ENCODE peak calls at places on chromosomes 13 and 19, in eight cellular contexts. I is progenitor cell of endocrine pancreas, V is mucosa of descending colon, G is BJ, W is hepatocyte, N is Calu3, C is omental fat pad, P is tibial nerve. H is an unnamed sample.

GRCh38 chr19:10104665-10105221 is 1.4 kb upstream of the PPAN start:
- DNase-seq in I (no peak), V (no peak), G (no peak), W (no peak), N (no peak), C (no peak), P (no peak), H (peak; percentile 95)

GRCh38 chr13:95956589-95957148 is 96.5 kb downstream of the UGGT2 start:
- DNase-seq in I (no peak), V (no peak), G (no peak), W (no peak), N (no peak), C (no peak), P (no peak), H (no peak)

GRCh38 chr13:91690944-91691343 is 292.5 kb downstream of the GPC5 start:
- DNase-seq in I (no peak), V (no peak), G (no peak), W (no peak), N (no peak), C (no peak), P (no peak), H (no peak)

GRCh38 chr13:50080158-50080855 is 65.1 kb downstream of the KCNRG start:
- DNase-seq in I (no peak), V (peak; percentile 51), G (no peak), W (peak; percentile 43), N (no peak), C (no peak), P (peak; percentile 38), H (peak; percentile 39)

GRCh38 chr19:52992109-52993004 is 21.4 kb upstream of the ERVV-1 start:
- DNase-seq in I (peak; percentile 14), V (peak; percentile 54), G (no peak), W (peak; percentile 30), N (no peak), C (no peak), P (no peak), H (peak; percentile 7)

GRCh38 chr19:48149430-48149829 is 20.7 kb downstream of the LIG1 start:
- DNase-seq in I (no peak), V (no peak), G (no peak), W (no peak), N (no peak), C (no peak), P (no peak), H (no peak)

GRCh38 chr13:46480131-46480530 is 72.8 kb upstream of the LRCH1 start:
- DNase-seq in I (no peak), V (no peak), G (no peak), W (no peak), N (no peak), C (no peak), P (no peak), H (no peak)

GRCh38 chr19:33444993-33445751 is 71.7 kb downstream of the CEBPG start:
- DNase-seq in I (no peak), V (no peak), G (no peak), W (no peak), N (no peak), C (no peak), P (no peak), H (no peak)

GRCh38 chr13:78977311-78977710 is 318.4 kb upstream of the OBI1 start:
- DNase-seq in I (no peak), V (no peak), G (no peak), W (no peak), N (no peak), C (no peak), P (no peak), H (no peak)

GRCh38 chr19:13902993-13903555 is 2.8 kb downstream of the BRME1 start:
- DNase-seq in I (no peak), V (no peak), G (no peak), W (no peak), N (peak; percentile 20), C (no peak), P (no peak), H (peak; percentile 62)

GRCh38 chr13:43269037-43269476 is 245.7 kb downstream of the DNAJC15 start:
- DNase-seq in I (peak; percentile 24), V (no peak), G (peak; percentile 92), W (peak; percentile 86), N (peak; percentile 64), C (no peak), P (no peak), H (no peak)

GRCh38 chr13:107258599-107259187 is 690.8 kb upstream of the ARGLU1 start:
- DNase-seq in I (no peak), V (no peak), G (no peak), W (no peak), N (no peak), C (no peak), P (no peak), H (no peak)

GRCh38 chr13:26377038-26377437 is 123.1 kb downstream of the CDK8 start:
- DNase-seq in I (no peak), V (no peak), G (no peak), W (peak; percentile 11), N (peak; percentile 2), C (no peak), P (no peak), H (peak; percentile 21)

GRCh38 chr13:42656136-42656535 is 82.2 kb downstream of the TNFSF11 start:
- DNase-seq in I (no peak), V (no peak), G (no peak), W (no peak), N (no peak), C (no peak), P (no peak), H (no peak)

GRCh38 chr19:17575871-17576757 is 20.7 kb downstream of the COLGALT1 start:
- DNase-seq in I (no peak), V (no peak), G (no peak), W (no peak), N (no peak), C (no peak), P (no peak), H (peak; percentile 13)

GRCh38 chr19:13366529-13367143 is 139.6 kb downstream of the CACNA1A start:
- DNase-seq in I (no peak), V (no peak), G (no peak), W (no peak), N (peak; percentile 24), C (no peak), P (no peak), H (no peak)

GRCh38 chr13:109160887-109161669 is 531.7 kb downstream of the MYO16 start:
- DNase-seq in I (no peak), V (no peak), G (no peak), W (no peak), N (no peak), C (no peak), P (no peak), H (no peak)

DNA sequence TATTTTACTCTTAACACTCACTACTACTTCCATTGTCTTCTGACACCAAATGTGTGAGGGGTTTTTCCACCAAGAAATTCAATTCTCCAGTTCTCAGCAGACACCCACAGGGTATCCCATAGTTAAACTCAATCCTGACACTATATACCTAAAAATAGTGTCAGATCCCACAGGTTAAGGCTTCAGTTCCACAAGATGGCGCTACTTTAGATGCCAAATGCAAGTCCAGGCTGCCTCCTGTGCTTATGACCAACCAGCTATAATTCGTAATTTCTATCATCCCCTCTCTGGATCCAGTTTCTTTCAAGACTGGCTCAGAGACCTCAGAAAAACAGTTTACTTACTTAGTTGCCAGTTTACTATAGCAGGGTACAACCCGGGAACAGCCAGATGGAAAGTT is 1146.2 kb upstream of the SPRY2 start:
- DNase-seq in I (no peak), V (no peak), G (no peak), W (peak; percentile 52), N (peak; percentile 0), C (no peak), P (no peak), H (no peak)
- TF ChIP-seq CTCF in I (peak; percentile 58), V (no peak), G (no peak), W (peak; percentile 47), N (no peak), C (no peak), P (no peak), H (no peak)

GRCh38 chr19:31693131-31693700 is 344.0 kb upstream of the TSHZ3 start:
- DNase-seq in I (no peak), V (no peak), G (no peak), W (no peak), N (no peak), C (no peak), P (no peak), H (no peak)
- TF ChIP-seq CTCF in I (no peak), V (no peak), G (no peak), W (no peak), N (no peak), C (no peak), P (no peak), H (no peak)

DNA sequence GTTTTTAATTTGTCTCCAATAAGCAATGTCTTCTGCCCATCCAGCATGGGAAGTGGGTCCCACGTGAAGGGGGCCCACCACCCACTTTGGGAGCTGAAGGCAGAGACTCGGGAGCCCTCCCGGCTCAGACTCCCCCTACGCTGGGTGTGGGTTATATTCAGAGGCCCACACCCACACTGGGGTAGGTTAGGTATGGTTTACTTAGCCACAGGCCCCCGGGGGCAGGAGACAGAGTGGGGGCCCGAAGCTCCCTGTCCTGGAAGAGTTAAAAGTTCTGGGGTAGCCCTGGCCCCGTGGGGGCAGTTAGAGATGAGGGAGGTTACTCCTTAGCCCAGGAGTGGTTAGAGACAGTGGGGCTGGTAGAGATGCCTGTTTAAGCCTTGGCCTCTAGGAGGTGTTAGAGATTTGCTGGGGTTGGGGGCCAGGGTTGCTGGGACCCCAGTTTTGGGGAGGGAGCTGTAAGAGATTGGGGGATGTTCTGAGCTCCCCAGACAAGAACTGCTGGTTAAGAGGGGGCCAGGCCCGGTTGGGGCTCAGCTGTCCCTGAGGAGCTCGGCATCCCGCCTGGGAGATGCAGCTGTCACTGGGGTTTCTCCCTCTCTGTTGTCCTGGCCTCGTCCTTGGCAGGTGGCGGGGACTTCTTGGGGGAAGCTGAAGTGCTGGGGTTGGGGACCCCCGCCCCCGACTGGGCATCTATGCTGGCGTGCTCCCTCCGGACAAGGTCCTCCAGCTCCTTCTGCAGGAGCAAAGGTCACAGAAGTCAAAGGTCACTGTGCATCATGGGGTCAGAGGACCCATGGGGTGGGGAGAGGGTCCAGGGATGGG is 712 bp upstream of the RINL start:
- DNase-seq in I (no peak), V (no peak), G (no peak), W (no peak), N (no peak), C (no peak), P (no peak), H (peak; percentile 25)
- TF ChIP-seq CTCF in I (no peak), V (no peak), G (no peak), W (no peak), N (no peak), C (no peak), P (no peak), H (no peak)

GRCh38 chr19:6604906-6605305 is 14.0 kb upstream of the CD70 start:
- DNase-seq in I (no peak), V (no peak), G (no peak), W (no peak), N (no peak), C (no peak), P (no peak), H (no peak)
- TF ChIP-seq CTCF in I (no peak), V (no peak), G (no peak), W (no peak), N (no peak), C (no peak), P (no peak), H (no peak)